ENCODE peak calls at places on chromosomes 6 and 20, in seven cellular contexts. N is CD4-positive, alpha-beta memory T cell; A is Karpas-422; C is left ventricle myocardium inferior; J is IMR-90; V is naive thymus-derived CD4-positive, alpha-beta T cell; I is ascending aorta. M is an unnamed sample. For H3K9me3, the result is how much of the 10 kb centered on the place peaks cover.

GRCh38 chr20:63519765-63520593 is 586 bp upstream of the PPDPF start:
- DNase-seq in N (no peak), V (no peak), I (no peak), C (peak), A (peak), J (peak), M (peak)

GRCh38 chr6:126524927-126525326 is 185.0 kb downstream of the CENPW start:
- DNase-seq in I (no peak), N (no peak), J (no peak), C (no peak), A (no peak), V (no peak), M (no peak)

GRCh38 chr6:34189806-34190503 is 44.1 kb upstream of the GRM4 start:
- DNase-seq in C (peak), V (peak), N (peak), I (no peak), A (peak), J (no peak), M (no peak)

GRCh38 chr6:144195671-144196070 is 45.4 kb downstream of the STX11 start:
- DNase-seq in I (no peak), C (no peak), J (peak), A (no peak), V (no peak), N (no peak), M (no peak)

GRCh38 chr6:129748212-129748900 is 38.4 kb upstream of the ARHGAP18 start:
- DNase-seq in J (peak), C (no peak), I (no peak), N (peak), A (peak), V (peak), M (peak)

GRCh38 chr20:44137210-44137781 is 49.7 kb downstream of the JPH2 start:
- DNase-seq in V (no peak), C (peak), A (no peak), N (no peak), J (peak), I (no peak), M (no peak)

GRCh38 chr6:23280445-23280844 is 711.1 kb downstream of the HDGFL1 start:
- DNase-seq in N (no peak), A (no peak), J (no peak), I (no peak), C (no peak), V (no peak), M (no peak)

GRCh38 chr6:7135755-7136154 is 28.0 kb downstream of the RREB1 start:
- DNase-seq in I (no peak), A (no peak), J (no peak), V (no peak), C (no peak), N (no peak), M (no peak)

GRCh38 chr6:169766232-169766631 is 14.8 kb downstream of the ERMARD start:
- DNase-seq in I (no peak), V (no peak), N (no peak), J (peak), A (no peak), C (no peak), M (no peak)

GRCh38 chr6:169763308-169763707 is 11.9 kb downstream of the ERMARD start:
- DNase-seq in N (no peak), J (no peak), V (no peak), I (no peak), A (no peak), C (peak), M (no peak)

GRCh38 chr6:169763881-169764280 is 12.5 kb downstream of the ERMARD start:
- DNase-seq in C (no peak), N (no peak), I (no peak), V (no peak), A (no peak), J (no peak), M (no peak)

DNA sequence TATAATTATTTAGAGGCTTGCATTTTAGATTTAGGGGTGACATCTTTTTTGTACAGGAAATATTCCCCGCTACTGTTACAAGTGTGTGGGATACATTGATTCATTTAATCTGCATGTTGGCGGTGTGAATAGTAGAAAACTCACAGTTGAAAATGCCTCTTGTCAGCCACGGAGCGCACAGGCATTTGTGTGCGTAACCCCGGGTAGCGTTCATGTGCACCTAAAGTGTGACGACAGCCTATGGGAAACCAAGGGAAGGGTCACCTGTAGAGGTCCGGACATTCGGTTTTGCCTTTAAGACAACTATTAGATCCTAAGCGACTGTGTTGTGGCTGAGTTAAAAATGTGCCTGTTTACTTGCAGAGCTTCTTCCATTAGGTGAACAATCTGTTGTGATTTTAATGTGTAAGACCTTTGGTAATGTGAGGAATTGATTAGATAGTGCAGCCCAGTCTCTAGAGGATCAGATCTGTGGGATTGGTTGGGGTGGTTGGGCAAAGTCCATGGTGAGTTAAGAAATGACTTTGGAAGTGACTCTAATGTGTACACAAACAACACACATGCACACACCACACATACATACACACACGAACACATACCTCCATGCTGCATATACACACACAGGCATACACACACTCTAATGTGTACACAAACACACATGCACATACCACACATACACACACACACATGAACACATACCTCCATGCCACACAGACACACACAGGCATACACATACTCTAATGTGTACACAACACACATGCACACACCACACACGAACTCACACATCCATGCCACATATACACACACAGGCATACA is 15.7 kb downstream of the ERMARD start:
- DNase-seq in J (no peak), A (no peak), V (no peak), N (no peak), I (no peak), C (no peak), M (no peak)
- H3K9me3 ChIP-seq in J (under half), A (under half), V (under half), N (under half), I (under half), C (under half), M (under half)

GRCh38 chr20:31484001-31484400 is 8.9 kb downstream of the REM1 start:
- DNase-seq in C (no peak), I (no peak), A (no peak), V (no peak), J (no peak), N (peak), M (no peak)
- H3K9me3 ChIP-seq in C (under half), I (under half), A (under half), V (under half), J (under half), N (under half), M (under half)

DNA sequence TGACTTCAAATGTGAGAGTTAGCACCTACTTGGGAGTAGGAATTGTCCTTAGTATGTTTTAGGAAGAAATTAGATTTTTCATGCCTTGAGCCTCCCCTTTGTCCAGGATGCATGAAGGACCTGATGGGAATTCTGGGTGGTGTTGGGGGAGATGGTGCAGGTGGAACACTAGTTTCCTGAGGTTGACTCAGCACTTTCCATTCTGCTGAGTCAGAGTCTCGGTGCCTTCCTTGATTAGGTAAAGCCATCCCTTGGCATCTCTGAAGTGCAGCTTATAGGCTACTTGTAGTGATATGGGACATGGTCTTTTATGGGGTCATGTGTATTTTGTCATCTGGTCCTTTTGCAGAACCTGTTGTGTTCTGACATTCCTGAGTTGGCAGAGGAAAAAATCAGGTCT is 105.3 kb downstream of the PHACTR3 start:
- DNase-seq in J (no peak), N (no peak), A (no peak), I (no peak), V (no peak), C (no peak), M (no peak)
- H3K9me3 ChIP-seq in J (under half), N (under half), A (under half), I (under half), V (under half), C (under half), M (under half)

GRCh38 chr6:110800839-110801196 is 14.5 kb downstream of the CDK19 start:
- DNase-seq in I (no peak), J (no peak), A (no peak), V (no peak), C (no peak), N (no peak), M (no peak)

GRCh38 chr6:110799655-110800054 is 15.6 kb downstream of the CDK19 start:
- DNase-seq in N (no peak), C (no peak), J (no peak), I (no peak), A (no peak), V (no peak), M (no peak)

GRCh38 chr6:110800181-110800838 is 15.0 kb downstream of the CDK19 start:
- DNase-seq in N (no peak), C (no peak), A (no peak), J (no peak), I (no peak), V (no peak), M (no peak)

DNA sequence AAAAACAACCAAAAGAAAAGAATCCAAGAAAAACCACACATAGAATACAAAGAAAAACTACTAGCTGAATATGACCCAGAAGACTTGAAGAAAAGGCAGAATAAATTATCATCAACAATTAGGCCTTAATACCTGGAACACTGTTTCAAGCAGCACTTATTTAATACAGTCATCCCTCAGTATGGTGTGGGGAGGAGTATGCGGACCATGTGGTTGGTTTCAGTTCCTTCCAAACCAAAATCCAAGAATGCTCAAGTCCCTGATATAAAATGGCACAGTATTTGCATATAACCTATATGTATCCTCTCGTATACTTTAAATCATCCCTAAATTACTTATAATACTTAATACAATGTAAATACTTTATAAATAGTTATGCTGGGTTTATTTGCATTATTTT is 16.1 kb downstream of the CDK19 start:
- DNase-seq in V (no peak), A (no peak), J (no peak), I (no peak), N (no peak), C (no peak), M (no peak)
- H3K9me3 ChIP-seq in V (under half), A (under half), J (under half), I (under half), N (under half), C (under half), M (under half)

GRCh38 chr20:46455729-46456128 is 49.3 kb upstream of the ELMO2 start:
- DNase-seq in I (no peak), J (no peak), C (no peak), V (no peak), N (no peak), A (no peak), M (no peak)

GRCh38 chr20:46461808-46462207 is 51.6 kb downstream of the ZNF334 start:
- DNase-seq in V (no peak), A (no peak), I (no peak), J (no peak), C (no peak), N (no peak), M (no peak)

GRCh38 chr20:46458891-46459750 is 52.7 kb upstream of the ELMO2 start:
- DNase-seq in J (no peak), N (peak), I (no peak), C (peak), A (no peak), V (peak), M (no peak)

GRCh38 chr20:46456255-46457028 is 50.0 kb upstream of the ELMO2 start:
- DNase-seq in N (no peak), A (no peak), C (no peak), V (no peak), J (no peak), I (no peak), M (no peak)
- H3K9me3 ChIP-seq in N (under half), A (under half), C (under half), V (under half), J (under half), I (under half), M (under half)

DNA sequence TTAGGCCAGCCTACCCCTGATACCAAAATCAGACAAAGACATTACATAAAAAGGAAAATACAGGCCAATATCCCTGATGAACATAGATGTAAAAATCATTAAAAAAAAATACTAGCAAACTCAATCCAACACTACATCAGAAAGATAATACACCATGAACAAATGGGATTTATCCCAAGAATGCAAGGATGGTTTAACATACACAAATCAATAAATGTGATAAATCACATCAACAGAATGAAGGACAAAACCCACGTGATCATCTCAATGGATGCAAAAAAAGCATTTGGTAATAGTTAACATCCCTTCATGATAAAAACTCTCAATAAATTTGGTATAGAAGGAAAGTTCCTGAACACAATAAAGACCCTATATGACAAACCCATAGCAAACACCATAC is 63.8 kb downstream of the SLC22A2 start:
- DNase-seq in C (no peak), J (no peak), V (no peak), A (no peak), N (no peak), I (no peak), M (no peak)
- H3K9me3 ChIP-seq in C (half or more), J (under half), V (under half), A (under half), N (under half), I (under half), M (under half)